ENCODE peak calls at places on chromosome 1, in eight cellular contexts. One of them, this sample, is unnamed.

GRCh38 chr1:109782514-109782913 is 18.8 kb upstream of the EPS8L3 start:
- DNase-seq in ACHN: no peak
- DNase-seq in HEK293T: no peak
- DNase-seq in stimulated activated CD8-positive, alpha-beta memory T cell treated with anti-CD3 and anti-CD28 coated beads, Interleukin-15, amount 100 ng/mL, for 48 hours: no peak
- DNase-seq in GM04503: peak
- DNase-seq in NCI-H510A treated with DMSO at 0.1 percent for 48 hours: no peak
- DNase-seq in HT-29: no peak
- DNase-seq in COLO829: no peak
- DNase-seq in this sample: peak

GRCh38 chr1:12696658-12697057 is 19.3 kb upstream of the AADACL3 start:
- DNase-seq in ACHN: no peak
- DNase-seq in HEK293T: no peak
- DNase-seq in stimulated activated CD8-positive, alpha-beta memory T cell treated with anti-CD3 and anti-CD28 coated beads, Interleukin-15, amount 100 ng/mL, for 48 hours: no peak
- DNase-seq in GM04503: no peak
- DNase-seq in NCI-H510A treated with DMSO at 0.1 percent for 48 hours: no peak
- DNase-seq in HT-29: no peak
- DNase-seq in COLO829: no peak
- DNase-seq in this sample: no peak

GRCh38 chr1:67005068-67005467 is 48.9 kb downstream of the SLC35D1 start:
- DNase-seq in ACHN: no peak
- DNase-seq in HEK293T: no peak
- DNase-seq in stimulated activated CD8-positive, alpha-beta memory T cell treated with anti-CD3 and anti-CD28 coated beads, Interleukin-15, amount 100 ng/mL, for 48 hours: no peak
- DNase-seq in GM04503: no peak
- DNase-seq in NCI-H510A treated with DMSO at 0.1 percent for 48 hours: peak
- DNase-seq in HT-29: no peak
- DNase-seq in COLO829: no peak
- DNase-seq in this sample: peak

GRCh38 chr1:19476440-19477190 is 8.7 kb downstream of the CAPZB start:
- DNase-seq in ACHN: no peak
- DNase-seq in HEK293T: no peak
- DNase-seq in stimulated activated CD8-positive, alpha-beta memory T cell treated with anti-CD3 and anti-CD28 coated beads, Interleukin-15, amount 100 ng/mL, for 48 hours: no peak
- DNase-seq in GM04503: no peak
- DNase-seq in NCI-H510A treated with DMSO at 0.1 percent for 48 hours: no peak
- DNase-seq in HT-29: no peak
- DNase-seq in COLO829: no peak
- DNase-seq in this sample: no peak

GRCh38 chr1:160646711-160647328 is at the start of gene SLAMF1:
- DNase-seq in ACHN: no peak
- DNase-seq in HEK293T: no peak
- DNase-seq in stimulated activated CD8-positive, alpha-beta memory T cell treated with anti-CD3 and anti-CD28 coated beads, Interleukin-15, amount 100 ng/mL, for 48 hours: no peak
- DNase-seq in GM04503: no peak
- DNase-seq in NCI-H510A treated with DMSO at 0.1 percent for 48 hours: no peak
- DNase-seq in HT-29: no peak
- DNase-seq in COLO829: no peak
- DNase-seq in this sample: no peak

GRCh38 chr1:39165049-39165448 is 39.4 kb upstream of the MACF1 start:
- DNase-seq in ACHN: no peak
- DNase-seq in HEK293T: no peak
- DNase-seq in stimulated activated CD8-positive, alpha-beta memory T cell treated with anti-CD3 and anti-CD28 coated beads, Interleukin-15, amount 100 ng/mL, for 48 hours: no peak
- DNase-seq in GM04503: no peak
- DNase-seq in NCI-H510A treated with DMSO at 0.1 percent for 48 hours: no peak
- DNase-seq in HT-29: no peak
- DNase-seq in COLO829: no peak
- DNase-seq in this sample: no peak

GRCh38 chr1:114340906-114341698 is 169.9 kb downstream of the TRIM33 start:
- DNase-seq in ACHN: no peak
- DNase-seq in HEK293T: no peak
- DNase-seq in stimulated activated CD8-positive, alpha-beta memory T cell treated with anti-CD3 and anti-CD28 coated beads, Interleukin-15, amount 100 ng/mL, for 48 hours: peak
- DNase-seq in GM04503: no peak
- DNase-seq in NCI-H510A treated with DMSO at 0.1 percent for 48 hours: no peak
- DNase-seq in HT-29: no peak
- DNase-seq in COLO829: no peak
- DNase-seq in this sample: no peak

GRCh38 chr1:54967372-54967771 is 13.1 kb upstream of the TMEM61 start:
- DNase-seq in ACHN: peak
- DNase-seq in HEK293T: no peak
- DNase-seq in stimulated activated CD8-positive, alpha-beta memory T cell treated with anti-CD3 and anti-CD28 coated beads, Interleukin-15, amount 100 ng/mL, for 48 hours: no peak
- DNase-seq in GM04503: no peak
- DNase-seq in NCI-H510A treated with DMSO at 0.1 percent for 48 hours: no peak
- DNase-seq in HT-29: no peak
- DNase-seq in COLO829: no peak
- DNase-seq in this sample: no peak

GRCh38 chr1:93353286-93353685 is 7.6 kb downstream of the DR1 start:
- DNase-seq in ACHN: no peak
- DNase-seq in HEK293T: no peak
- DNase-seq in stimulated activated CD8-positive, alpha-beta memory T cell treated with anti-CD3 and anti-CD28 coated beads, Interleukin-15, amount 100 ng/mL, for 48 hours: no peak
- DNase-seq in GM04503: no peak
- DNase-seq in NCI-H510A treated with DMSO at 0.1 percent for 48 hours: no peak
- DNase-seq in HT-29: no peak
- DNase-seq in COLO829: no peak
- DNase-seq in this sample: no peak

GRCh38 chr1:39076127-39076798 is 50.1 kb downstream of the NDUFS5 start:
- DNase-seq in ACHN: no peak
- DNase-seq in HEK293T: no peak
- DNase-seq in stimulated activated CD8-positive, alpha-beta memory T cell treated with anti-CD3 and anti-CD28 coated beads, Interleukin-15, amount 100 ng/mL, for 48 hours: no peak
- DNase-seq in GM04503: no peak
- DNase-seq in NCI-H510A treated with DMSO at 0.1 percent for 48 hours: no peak
- DNase-seq in HT-29: no peak
- DNase-seq in COLO829: no peak
- DNase-seq in this sample: no peak

GRCh38 chr1:241097479-241097878 is 259.5 kb downstream of the RGS7 start:
- DNase-seq in ACHN: no peak
- DNase-seq in HEK293T: no peak
- DNase-seq in stimulated activated CD8-positive, alpha-beta memory T cell treated with anti-CD3 and anti-CD28 coated beads, Interleukin-15, amount 100 ng/mL, for 48 hours: no peak
- DNase-seq in GM04503: no peak
- DNase-seq in NCI-H510A treated with DMSO at 0.1 percent for 48 hours: no peak
- DNase-seq in HT-29: no peak
- DNase-seq in COLO829: no peak
- DNase-seq in this sample: no peak

GRCh38 chr1:237677979-237678378 is 212.7 kb downstream of the ZP4 start:
- DNase-seq in ACHN: peak
- DNase-seq in HEK293T: no peak
- DNase-seq in stimulated activated CD8-positive, alpha-beta memory T cell treated with anti-CD3 and anti-CD28 coated beads, Interleukin-15, amount 100 ng/mL, for 48 hours: no peak
- DNase-seq in GM04503: peak
- DNase-seq in NCI-H510A treated with DMSO at 0.1 percent for 48 hours: peak
- DNase-seq in HT-29: peak
- DNase-seq in COLO829: peak
- DNase-seq in this sample: no peak

GRCh38 chr1:112557385-112557784 is 48.6 kb downstream of the WNT2B start:
- DNase-seq in ACHN: no peak
- DNase-seq in HEK293T: no peak
- DNase-seq in stimulated activated CD8-positive, alpha-beta memory T cell treated with anti-CD3 and anti-CD28 coated beads, Interleukin-15, amount 100 ng/mL, for 48 hours: no peak
- DNase-seq in GM04503: no peak
- DNase-seq in NCI-H510A treated with DMSO at 0.1 percent for 48 hours: peak
- DNase-seq in HT-29: no peak
- DNase-seq in COLO829: no peak
- DNase-seq in this sample: no peak

GRCh38 chr1:203636306-203636705 is 9.7 kb downstream of the ATP2B4 start:
- DNase-seq in ACHN: no peak
- DNase-seq in HEK293T: no peak
- DNase-seq in stimulated activated CD8-positive, alpha-beta memory T cell treated with anti-CD3 and anti-CD28 coated beads, Interleukin-15, amount 100 ng/mL, for 48 hours: no peak
- DNase-seq in GM04503: no peak
- DNase-seq in NCI-H510A treated with DMSO at 0.1 percent for 48 hours: no peak
- DNase-seq in HT-29: no peak
- DNase-seq in COLO829: peak
- DNase-seq in this sample: no peak

GRCh38 chr1:25567710-25568089 is 24.3 kb downstream of the LDLRAP1 start:
- DNase-seq in ACHN: no peak
- DNase-seq in HEK293T: no peak
- DNase-seq in stimulated activated CD8-positive, alpha-beta memory T cell treated with anti-CD3 and anti-CD28 coated beads, Interleukin-15, amount 100 ng/mL, for 48 hours: no peak
- DNase-seq in GM04503: no peak
- DNase-seq in NCI-H510A treated with DMSO at 0.1 percent for 48 hours: no peak
- DNase-seq in HT-29: no peak
- DNase-seq in COLO829: no peak
- DNase-seq in this sample: no peak

GRCh38 chr1:178739285-178740045 is 14.4 kb downstream of the RALGPS2 start:
- DNase-seq in ACHN: no peak
- DNase-seq in HEK293T: no peak
- DNase-seq in stimulated activated CD8-positive, alpha-beta memory T cell treated with anti-CD3 and anti-CD28 coated beads, Interleukin-15, amount 100 ng/mL, for 48 hours: no peak
- DNase-seq in GM04503: no peak
- DNase-seq in NCI-H510A treated with DMSO at 0.1 percent for 48 hours: no peak
- DNase-seq in HT-29: no peak
- DNase-seq in COLO829: no peak
- DNase-seq in this sample: no peak

GRCh38 chr1:97340951-97341350 is 579.9 kb downstream of the DPYD start:
- DNase-seq in ACHN: peak
- DNase-seq in HEK293T: no peak
- DNase-seq in stimulated activated CD8-positive, alpha-beta memory T cell treated with anti-CD3 and anti-CD28 coated beads, Interleukin-15, amount 100 ng/mL, for 48 hours: no peak
- DNase-seq in GM04503: peak
- DNase-seq in NCI-H510A treated with DMSO at 0.1 percent for 48 hours: no peak
- DNase-seq in HT-29: no peak
- DNase-seq in COLO829: no peak
- DNase-seq in this sample: no peak

GRCh38 chr1:4047666-4048065 is 147.6 kb upstream of the C1orf174 start:
- DNase-seq in ACHN: no peak
- DNase-seq in HEK293T: no peak
- DNase-seq in stimulated activated CD8-positive, alpha-beta memory T cell treated with anti-CD3 and anti-CD28 coated beads, Interleukin-15, amount 100 ng/mL, for 48 hours: no peak
- DNase-seq in GM04503: no peak
- DNase-seq in NCI-H510A treated with DMSO at 0.1 percent for 48 hours: no peak
- DNase-seq in HT-29: no peak
- DNase-seq in COLO829: no peak
- DNase-seq in this sample: no peak

GRCh38 chr1:204296431-204296988 is 63.2 kb downstream of the PLEKHA6 start:
- DNase-seq in ACHN: peak
- DNase-seq in HEK293T: no peak
- DNase-seq in stimulated activated CD8-positive, alpha-beta memory T cell treated with anti-CD3 and anti-CD28 coated beads, Interleukin-15, amount 100 ng/mL, for 48 hours: no peak
- DNase-seq in GM04503: peak
- DNase-seq in NCI-H510A treated with DMSO at 0.1 percent for 48 hours: no peak
- DNase-seq in HT-29: no peak
- DNase-seq in COLO829: no peak
- DNase-seq in this sample: no peak

GRCh38 chr1:234915923-234916675 is 212.5 kb downstream of the TOMM20 start:
- DNase-seq in ACHN: no peak
- DNase-seq in HEK293T: no peak
- DNase-seq in stimulated activated CD8-positive, alpha-beta memory T cell treated with anti-CD3 and anti-CD28 coated beads, Interleukin-15, amount 100 ng/mL, for 48 hours: no peak
- DNase-seq in GM04503: no peak
- DNase-seq in NCI-H510A treated with DMSO at 0.1 percent for 48 hours: peak
- DNase-seq in HT-29: no peak
- DNase-seq in COLO829: no peak
- DNase-seq in this sample: peak

GRCh38 chr1:207890136-207890738 is 20.7 kb downstream of the CD34 start:
- DNase-seq in ACHN: peak
- DNase-seq in HEK293T: no peak
- DNase-seq in stimulated activated CD8-positive, alpha-beta memory T cell treated with anti-CD3 and anti-CD28 coated beads, Interleukin-15, amount 100 ng/mL, for 48 hours: no peak
- DNase-seq in GM04503: peak
- DNase-seq in NCI-H510A treated with DMSO at 0.1 percent for 48 hours: no peak
- DNase-seq in HT-29: no peak
- DNase-seq in COLO829: no peak
- DNase-seq in this sample: no peak

GRCh38 chr1:43763497-43763973 is 56.2 kb downstream of the ST3GAL3 start:
- DNase-seq in ACHN: peak
- DNase-seq in HEK293T: peak
- DNase-seq in stimulated activated CD8-positive, alpha-beta memory T cell treated with anti-CD3 and anti-CD28 coated beads, Interleukin-15, amount 100 ng/mL, for 48 hours: peak
- DNase-seq in GM04503: peak
- DNase-seq in NCI-H510A treated with DMSO at 0.1 percent for 48 hours: peak
- DNase-seq in HT-29: peak
- DNase-seq in COLO829: peak
- DNase-seq in this sample: peak

GRCh38 chr1:45117766-45118165 is 88.6 kb downstream of the ZSWIM5 start:
- DNase-seq in ACHN: no peak
- DNase-seq in HEK293T: no peak
- DNase-seq in stimulated activated CD8-positive, alpha-beta memory T cell treated with anti-CD3 and anti-CD28 coated beads, Interleukin-15, amount 100 ng/mL, for 48 hours: no peak
- DNase-seq in GM04503: no peak
- DNase-seq in NCI-H510A treated with DMSO at 0.1 percent for 48 hours: no peak
- DNase-seq in HT-29: no peak
- DNase-seq in COLO829: no peak
- DNase-seq in this sample: no peak

GRCh38 chr1:2056955-2057590 is 6.9 kb downstream of the PRKCZ start:
- DNase-seq in ACHN: no peak
- DNase-seq in HEK293T: no peak
- DNase-seq in stimulated activated CD8-positive, alpha-beta memory T cell treated with anti-CD3 and anti-CD28 coated beads, Interleukin-15, amount 100 ng/mL, for 48 hours: no peak
- DNase-seq in GM04503: no peak
- DNase-seq in NCI-H510A treated with DMSO at 0.1 percent for 48 hours: no peak
- DNase-seq in HT-29: no peak
- DNase-seq in COLO829: no peak
- DNase-seq in this sample: no peak

GRCh38 chr1:95888877-95889799 is 655.1 kb downstream of the RWDD3 start:
- DNase-seq in ACHN: no peak
- DNase-seq in HEK293T: no peak
- DNase-seq in stimulated activated CD8-positive, alpha-beta memory T cell treated with anti-CD3 and anti-CD28 coated beads, Interleukin-15, amount 100 ng/mL, for 48 hours: no peak
- DNase-seq in GM04503: no peak
- DNase-seq in NCI-H510A treated with DMSO at 0.1 percent for 48 hours: peak
- DNase-seq in HT-29: no peak
- DNase-seq in COLO829: no peak
- DNase-seq in this sample: no peak

GRCh38 chr1:4652631-4653327 is 1.6 kb upstream of the AJAP1 start:
- DNase-seq in ACHN: peak
- DNase-seq in HEK293T: peak
- DNase-seq in stimulated activated CD8-positive, alpha-beta memory T cell treated with anti-CD3 and anti-CD28 coated beads, Interleukin-15, amount 100 ng/mL, for 48 hours: peak
- DNase-seq in GM04503: no peak
- DNase-seq in NCI-H510A treated with DMSO at 0.1 percent for 48 hours: peak
- DNase-seq in HT-29: peak
- DNase-seq in COLO829: peak
- DNase-seq in this sample: no peak

GRCh38 chr1:98086796-98087195 is 166.0 kb upstream of the DPYD start:
- DNase-seq in ACHN: peak
- DNase-seq in HEK293T: no peak
- DNase-seq in stimulated activated CD8-positive, alpha-beta memory T cell treated with anti-CD3 and anti-CD28 coated beads, Interleukin-15, amount 100 ng/mL, for 48 hours: no peak
- DNase-seq in GM04503: peak
- DNase-seq in NCI-H510A treated with DMSO at 0.1 percent for 48 hours: no peak
- DNase-seq in HT-29: peak
- DNase-seq in COLO829: peak
- DNase-seq in this sample: no peak

GRCh38 chr1:92755541-92756351 is 29.2 kb downstream of the EVI5 start:
- DNase-seq in ACHN: no peak
- DNase-seq in HEK293T: no peak
- DNase-seq in stimulated activated CD8-positive, alpha-beta memory T cell treated with anti-CD3 and anti-CD28 coated beads, Interleukin-15, amount 100 ng/mL, for 48 hours: no peak
- DNase-seq in GM04503: no peak
- DNase-seq in NCI-H510A treated with DMSO at 0.1 percent for 48 hours: no peak
- DNase-seq in HT-29: no peak
- DNase-seq in COLO829: no peak
- DNase-seq in this sample: no peak

GRCh38 chr1:214446772-214447556 is 104.4 kb downstream of the PTPN14 start:
- DNase-seq in ACHN: peak
- DNase-seq in HEK293T: no peak
- DNase-seq in stimulated activated CD8-positive, alpha-beta memory T cell treated with anti-CD3 and anti-CD28 coated beads, Interleukin-15, amount 100 ng/mL, for 48 hours: no peak
- DNase-seq in GM04503: peak
- DNase-seq in NCI-H510A treated with DMSO at 0.1 percent for 48 hours: no peak
- DNase-seq in HT-29: peak
- DNase-seq in COLO829: peak
- DNase-seq in this sample: no peak

GRCh38 chr1:209335090-209335692 is 248.3 kb upstream of the CAMK1G start:
- DNase-seq in ACHN: peak
- DNase-seq in HEK293T: peak
- DNase-seq in stimulated activated CD8-positive, alpha-beta memory T cell treated with anti-CD3 and anti-CD28 coated beads, Interleukin-15, amount 100 ng/mL, for 48 hours: no peak
- DNase-seq in GM04503: no peak
- DNase-seq in NCI-H510A treated with DMSO at 0.1 percent for 48 hours: peak
- DNase-seq in HT-29: peak
- DNase-seq in COLO829: peak
- DNase-seq in this sample: peak